ENCODE peak calls at places on chromosomes 16 and 17, in four cellular contexts. One of them, this sample, is unnamed.

GRCh38 chr16:28196331-28196987 is 15.3 kb downstream of the XPO6 start:
- DNase-seq in SK-N-SH: no peak
- DNase-seq in K562: no peak
- DNase-seq in H1: no peak
- DNase-seq in this sample: no peak

GRCh38 chr17:34443832-34444469 is 80.9 kb upstream of the CCL1 start:
- DNase-seq in K562: peak
- DNase-seq in SK-N-SH: peak
- DNase-seq in H1: no peak
- DNase-seq in this sample: peak

GRCh38 chr17:65005858-65006257 is 50.7 kb downstream of the GNA13 start:
- DNase-seq in SK-N-SH: no peak
- DNase-seq in K562: no peak
- DNase-seq in H1: no peak
- DNase-seq in this sample: no peak

GRCh38 chr16:69938981-69939820 is 11.9 kb upstream of the CLEC18A start:
- DNase-seq in SK-N-SH: no peak
- DNase-seq in K562: no peak
- DNase-seq in H1: no peak
- DNase-seq in this sample: no peak

GRCh38 chr17:16407911-16408588 is 7.3 kb upstream of the TRPV2 start:
- DNase-seq in SK-N-SH: peak
- DNase-seq in K562: peak
- DNase-seq in H1: no peak
- DNase-seq in this sample: peak

GRCh38 chr17:74012465-74012864 is 191.0 kb upstream of the RPL38 start:
- DNase-seq in SK-N-SH: no peak
- DNase-seq in H1: no peak
- DNase-seq in K562: no peak
- DNase-seq in this sample: no peak

GRCh38 chr17:55527520-55528118 is 16.4 kb upstream of the SMIM36 start:
- DNase-seq in K562: peak
- DNase-seq in SK-N-SH: peak
- DNase-seq in H1: no peak
- DNase-seq in this sample: peak

GRCh38 chr17:7047566-7047965 is 3.7 kb upstream of the SLC16A11 start:
- DNase-seq in K562: no peak
- DNase-seq in SK-N-SH: no peak
- DNase-seq in H1: no peak
- DNase-seq in this sample: no peak

GRCh38 chr17:63476494-63476856 is 386 bp upstream of the ACE start:
- DNase-seq in H1: no peak
- DNase-seq in K562: peak
- DNase-seq in SK-N-SH: peak
- DNase-seq in this sample: peak

GRCh38 chr17:8662076-8662831 is 31.7 kb upstream of the MYH10 start:
- DNase-seq in K562: no peak
- DNase-seq in H1: no peak
- DNase-seq in SK-N-SH: no peak
- DNase-seq in this sample: no peak

GRCh38 chr16:9844361-9844760 is 337.9 kb downstream of the GRIN2A start:
- DNase-seq in K562: no peak
- DNase-seq in SK-N-SH: no peak
- DNase-seq in H1: no peak
- DNase-seq in this sample: no peak

GRCh38 chr17:80913928-80914821 is 77.5 kb upstream of the CHMP6 start:
- DNase-seq in H1: no peak
- DNase-seq in K562: no peak
- DNase-seq in SK-N-SH: no peak
- DNase-seq in this sample: no peak

GRCh38 chr17:44546711-44547606 is 10.3 kb upstream of the FZD2 start:
- DNase-seq in H1: no peak
- DNase-seq in K562: peak
- DNase-seq in SK-N-SH: no peak
- DNase-seq in this sample: no peak

GRCh38 chr16:12020007-12020406 is 43.5 kb downstream of the SNX29 start:
- DNase-seq in SK-N-SH: no peak
- DNase-seq in K562: no peak
- DNase-seq in H1: no peak
- DNase-seq in this sample: no peak

GRCh38 chr16:8686031-8686621 is 11.7 kb downstream of the ABAT start:
- DNase-seq in H1: no peak
- DNase-seq in SK-N-SH: peak
- DNase-seq in K562: no peak
- DNase-seq in this sample: peak

GRCh38 chr17:81399481-81400153 is 4.4 kb downstream of the BAHCC1 start:
- DNase-seq in K562: peak
- DNase-seq in SK-N-SH: peak
- DNase-seq in H1: no peak
- DNase-seq in this sample: peak

GRCh38 chr17:64682261-64683181 is 20.4 kb upstream of the SMURF2 start:
- DNase-seq in SK-N-SH: no peak
- DNase-seq in H1: no peak
- DNase-seq in K562: no peak
- DNase-seq in this sample: no peak

GRCh38 chr17:66952031-66952524 is 12.4 kb upstream of the CACNG4 start:
- DNase-seq in SK-N-SH: no peak
- DNase-seq in K562: no peak
- DNase-seq in H1: peak
- DNase-seq in this sample: peak
- TF ChIP-seq TEAD4 in SK-N-SH: peak
- TF ChIP-seq TEAD4 in K562: no peak
- TF ChIP-seq TEAD4 in H1: no peak
- TF ChIP-seq TEAD4 in this sample: no peak

DNA sequence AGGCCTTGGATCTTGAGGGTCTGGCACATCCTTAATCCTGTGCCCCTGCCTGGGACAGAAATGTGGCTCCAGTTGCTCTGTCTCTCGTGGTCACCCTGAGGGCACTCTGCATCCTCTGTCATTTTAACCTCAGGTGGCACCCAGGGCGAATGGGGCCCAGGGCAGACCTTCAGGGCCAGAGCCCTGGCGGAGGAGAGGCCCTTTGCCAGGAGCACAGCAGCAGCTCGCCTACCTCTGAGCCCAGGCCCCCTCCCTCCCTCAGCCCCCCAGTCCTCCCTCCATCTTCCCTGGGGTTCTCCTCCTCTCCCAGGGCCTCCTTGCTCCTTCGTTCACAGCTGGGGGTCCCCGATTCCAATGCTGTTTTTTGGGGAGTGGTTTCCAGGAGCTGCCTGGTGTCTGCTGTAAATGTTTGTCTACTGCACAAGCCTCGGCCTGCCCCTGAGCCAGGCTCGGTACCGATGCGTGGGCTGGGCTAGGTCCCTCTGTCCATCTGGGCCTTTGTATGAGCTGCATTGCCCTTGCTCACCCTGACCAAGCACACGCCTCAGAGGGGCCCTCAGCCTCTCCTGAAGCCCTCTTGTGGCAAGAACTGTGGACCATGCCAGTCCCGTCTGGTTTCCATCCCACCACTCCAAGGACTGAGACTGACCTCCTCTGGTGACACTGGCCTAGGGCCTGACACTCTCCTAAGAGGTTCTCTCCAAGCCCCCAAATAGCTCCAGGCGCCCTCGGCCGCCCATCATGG is 4.0 kb upstream of the ADGRG3 start:
- DNase-seq in K562: no peak
- DNase-seq in H1: no peak
- DNase-seq in SK-N-SH: no peak
- DNase-seq in this sample: no peak
- TF ChIP-seq TEAD4 in K562: no peak
- TF ChIP-seq TEAD4 in H1: no peak
- TF ChIP-seq TEAD4 in SK-N-SH: no peak
- TF ChIP-seq TEAD4 in this sample: no peak

GRCh38 chr17:13273744-13274295 is 256.0 kb upstream of the ELAC2 start:
- DNase-seq in H1: no peak
- DNase-seq in SK-N-SH: no peak
- DNase-seq in K562: no peak
- DNase-seq in this sample: no peak

GRCh38 chr17:13266596-13266995 is 248.8 kb upstream of the ELAC2 start:
- DNase-seq in H1: no peak
- DNase-seq in SK-N-SH: no peak
- DNase-seq in K562: no peak
- DNase-seq in this sample: no peak

GRCh38 chr17:13269196-13269595 is 251.4 kb upstream of the ELAC2 start:
- DNase-seq in H1: no peak
- DNase-seq in K562: no peak
- DNase-seq in SK-N-SH: no peak
- DNase-seq in this sample: no peak

GRCh38 chr17:13272296-13272695 is 254.5 kb upstream of the ELAC2 start:
- DNase-seq in K562: no peak
- DNase-seq in SK-N-SH: no peak
- DNase-seq in H1: no peak
- DNase-seq in this sample: no peak
- TF ChIP-seq TEAD4 in K562: no peak
- TF ChIP-seq TEAD4 in SK-N-SH: no peak
- TF ChIP-seq TEAD4 in H1: no peak
- TF ChIP-seq TEAD4 in this sample: no peak

DNA sequence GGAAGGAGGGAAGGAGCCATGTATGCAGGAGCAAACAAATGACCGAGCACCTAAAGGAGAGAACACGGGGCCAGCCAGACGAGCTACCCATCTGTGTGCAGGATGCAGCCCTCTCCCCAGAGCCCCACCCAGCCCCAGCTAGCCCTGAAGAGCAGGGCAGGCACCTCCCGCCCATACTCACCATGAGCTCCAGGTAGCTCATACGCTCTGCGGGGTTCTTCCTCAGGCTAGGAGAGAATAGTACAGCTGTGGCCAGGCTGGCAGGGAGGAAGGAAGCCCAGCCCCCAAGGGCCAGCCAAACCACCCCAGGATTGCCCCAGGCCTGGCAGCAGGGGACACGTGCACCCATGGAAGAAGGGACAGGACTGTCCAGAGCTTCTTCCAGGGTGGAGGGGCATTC is 81.9 kb downstream of the KCNJ18 start:
- DNase-seq in SK-N-SH: no peak
- DNase-seq in H1: no peak
- DNase-seq in K562: no peak
- DNase-seq in this sample: no peak
- TF ChIP-seq TEAD4 in SK-N-SH: no peak
- TF ChIP-seq TEAD4 in H1: no peak
- TF ChIP-seq TEAD4 in K562: no peak
- TF ChIP-seq TEAD4 in this sample: no peak